ENCODE peak calls at places on chromosome 4, in five cellular contexts. C, U, J, S and Q are unnamed samples.

GRCh38 chr4:44916406-44916805 is 190.1 kb upstream of the GNPDA2 start:
- DNase-seq in C (no peak), U (peak), J (no peak), S (no peak), Q (no peak)

GRCh38 chr4:159401791-159402380 is 299.0 kb downstream of the RAPGEF2 start:
- DNase-seq in C (no peak), U (no peak), J (no peak), S (peak), Q (peak)

GRCh38 chr4:176844448-176844847 is 51.7 kb upstream of the VEGFC start:
- DNase-seq in C (no peak), U (no peak), J (no peak), S (no peak), Q (no peak)

GRCh38 chr4:64715741-64716140 is 306.5 kb upstream of the TECRL start:
- DNase-seq in C (no peak), U (no peak), J (no peak), S (no peak), Q (no peak)

GRCh38 chr4:139018501-139018900 is 2.9 kb downstream of the NOCT start:
- DNase-seq in C (no peak), U (no peak), J (no peak), S (no peak), Q (no peak)

GRCh38 chr4:7909966-7910720 is 29.5 kb downstream of the AFAP1 start:
- DNase-seq in C (no peak), U (no peak), J (no peak), S (no peak), Q (no peak)

GRCh38 chr4:844752-845232 is 18.9 kb upstream of the CPLX1 start:
- DNase-seq in C (no peak), U (no peak), J (no peak), S (no peak), Q (no peak)

GRCh38 chr4:137534516-137534915 is 2.2 kb upstream of the PCDH18 start:
- DNase-seq in C (no peak), U (no peak), J (no peak), S (no peak), Q (no peak)

GRCh38 chr4:89838005-89838404 is 1.0 kb upstream of the SNCA start:
- DNase-seq in C (no peak), U (no peak), J (no peak), S (no peak), Q (no peak)

GRCh38 chr4:41058426-41058825 is 155.9 kb downstream of the APBB2 start:
- DNase-seq in C (no peak), U (no peak), J (no peak), S (no peak), Q (peak)

GRCh38 chr4:223913-224497 is 81.3 kb downstream of the ZNF732 start:
- DNase-seq in C (no peak), U (no peak), J (no peak), S (no peak), Q (no peak)

GRCh38 chr4:110055014-110055768 is 142.5 kb downstream of the EGF start:
- DNase-seq in C (no peak), U (peak), J (no peak), S (no peak), Q (no peak)

GRCh38 chr4:59307609-59308008 is 1892.5 kb upstream of the ADGRL3 start:
- DNase-seq in C (no peak), U (no peak), J (no peak), S (no peak), Q (no peak)

GRCh38 chr4:185830263-185830994 is 18.4 kb upstream of the SORBS2 start:
- DNase-seq in C (no peak), U (no peak), J (no peak), S (no peak), Q (no peak)

GRCh38 chr4:54716478-54717065 is 58.8 kb downstream of the KIT start:
- DNase-seq in C (no peak), U (no peak), J (no peak), S (no peak), Q (no peak)

GRCh38 chr4:78987683-78988082 is 48.4 kb upstream of the PAQR3 start:
- DNase-seq in C (no peak), U (no peak), J (no peak), S (no peak), Q (no peak)

GRCh38 chr4:173536808-173537429 is 6.9 kb upstream of the HAND2 start:
- DNase-seq in C (no peak), U (no peak), J (no peak), S (no peak), Q (no peak)

GRCh38 chr4:51843309-51844156 is 580 bp downstream of the DCUN1D4 start:
- DNase-seq in C (peak), U (peak), J (peak), S (no peak), Q (no peak)

GRCh38 chr4:37770016-37770415 is 56.5 kb upstream of the PGM2 start:
- DNase-seq in C (no peak), U (no peak), J (no peak), S (no peak), Q (peak)

GRCh38 chr4:83618991-83619390 is 83.1 kb downstream of the GPAT3 start:
- DNase-seq in C (no peak), U (no peak), J (no peak), S (no peak), Q (no peak)

GRCh38 chr4:5238106-5238505 is 186.8 kb downstream of the STK32B start:
- DNase-seq in C (no peak), U (no peak), J (no peak), S (no peak), Q (no peak)

GRCh38 chr4:105624530-105624929 is 72.1 kb downstream of the ARHGEF38 start:
- DNase-seq in C (peak), U (no peak), J (no peak), S (no peak), Q (no peak)

GRCh38 chr4:2795558-2796260 is 2.8 kb downstream of the SH3BP2 start:
- DNase-seq in C (no peak), U (no peak), J (no peak), S (no peak), Q (no peak)

GRCh38 chr4:134470544-134470943 is 269.0 kb upstream of the PABPC4L start:
- DNase-seq in C (no peak), U (peak), J (no peak), S (no peak), Q (no peak)

GRCh38 chr4:173464486-173464885 is 65.5 kb downstream of the HAND2 start:
- DNase-seq in C (no peak), U (no peak), J (no peak), S (no peak), Q (no peak)

GRCh38 chr4:108906866-108907367 is 144.1 kb upstream of the ETNPPL start:
- DNase-seq in C (no peak), U (no peak), J (no peak), S (no peak), Q (no peak)

GRCh38 chr4:108512615-108513505 is 107.5 kb upstream of the RPL34 start:
- DNase-seq in C (no peak), U (peak), J (peak), S (peak), Q (peak)

GRCh38 chr4:83114576-83114975 is at the start of gene PLAC8:
- DNase-seq in C (no peak), U (peak), J (no peak), S (no peak), Q (no peak)

GRCh38 chr4:106691749-106692148 is 323.2 kb upstream of the GIMD1 start:
- DNase-seq in C (no peak), U (no peak), J (no peak), S (no peak), Q (no peak)

GRCh38 chr4:77586953-77587383 is 18.7 kb upstream of the CXCL13 start:
- DNase-seq in C (no peak), U (peak), J (peak), S (no peak), Q (no peak)

GRCh38 chr4:128353791-128354190 is 66.2 kb upstream of the PGRMC2 start:
- DNase-seq in C (no peak), U (no peak), J (no peak), S (no peak), Q (no peak)

GRCh38 chr4:20273793-20274192 is 22.1 kb downstream of the SLIT2 start:
- DNase-seq in C (no peak), U (no peak), J (no peak), S (no peak), Q (no peak)